ENCODE peak calls at places on chromosomes 13 and 19, in eight cellular contexts. One of them, this sample, is unnamed. For H3K9me3, the result is how much of the 10 kb centered on the place peaks cover.

GRCh38 chr13:50645092-50645491 is 198.4 kb downstream of the DLEU7 start:
- DNase-seq in stomach: no peak
- DNase-seq in suprapubic skin: no peak
- DNase-seq in SK-N-MC: no peak
- DNase-seq in upper lobe of left lung: no peak
- DNase-seq in transverse colon: no peak
- DNase-seq in sigmoid colon: no peak
- DNase-seq in breast epithelium: no peak
- DNase-seq in this sample: no peak

GRCh38 chr13:109941951-109942350 is 155.6 kb upstream of the IRS2 start:
- DNase-seq in transverse colon: no peak
- DNase-seq in stomach: no peak
- DNase-seq in SK-N-MC: no peak
- DNase-seq in sigmoid colon: no peak
- DNase-seq in upper lobe of left lung: no peak
- DNase-seq in breast epithelium: no peak
- DNase-seq in suprapubic skin: no peak
- DNase-seq in this sample: no peak

GRCh38 chr13:110509478-110509926 is 52.0 kb downstream of the RAB20 start:
- DNase-seq in sigmoid colon: no peak
- DNase-seq in stomach: no peak
- DNase-seq in upper lobe of left lung: no peak
- DNase-seq in suprapubic skin: no peak
- DNase-seq in breast epithelium: no peak
- DNase-seq in transverse colon: no peak
- DNase-seq in SK-N-MC: no peak
- DNase-seq in this sample: no peak

GRCh38 chr13:23753523-23753922 is 135.7 kb downstream of the MIPEP start:
- DNase-seq in stomach: no peak
- DNase-seq in upper lobe of left lung: no peak
- DNase-seq in sigmoid colon: no peak
- DNase-seq in transverse colon: no peak
- DNase-seq in SK-N-MC: no peak
- DNase-seq in suprapubic skin: no peak
- DNase-seq in breast epithelium: no peak
- DNase-seq in this sample: no peak

GRCh38 chr19:47210689-47211316 is 20.2 kb downstream of the BBC3 start:
- DNase-seq in upper lobe of left lung: no peak
- DNase-seq in breast epithelium: peak
- DNase-seq in SK-N-MC: peak
- DNase-seq in stomach: peak
- DNase-seq in transverse colon: peak
- DNase-seq in suprapubic skin: peak
- DNase-seq in sigmoid colon: peak
- DNase-seq in this sample: peak

GRCh38 chr13:39419068-39419467 is 183.9 kb downstream of the LHFPL6 start:
- DNase-seq in suprapubic skin: no peak
- DNase-seq in sigmoid colon: no peak
- DNase-seq in upper lobe of left lung: no peak
- DNase-seq in SK-N-MC: no peak
- DNase-seq in breast epithelium: no peak
- DNase-seq in transverse colon: no peak
- DNase-seq in stomach: no peak
- DNase-seq in this sample: no peak

GRCh38 chr19:7636691-7637373 is at the start of gene STXBP2:
- DNase-seq in SK-N-MC: no peak
- DNase-seq in sigmoid colon: no peak
- DNase-seq in upper lobe of left lung: peak
- DNase-seq in suprapubic skin: no peak
- DNase-seq in stomach: peak
- DNase-seq in breast epithelium: peak
- DNase-seq in transverse colon: peak
- DNase-seq in this sample: no peak

GRCh38 chr13:84031120-84031519 is 148.8 kb upstream of the SLITRK1 start:
- DNase-seq in suprapubic skin: no peak
- DNase-seq in transverse colon: no peak
- DNase-seq in breast epithelium: no peak
- DNase-seq in SK-N-MC: no peak
- DNase-seq in sigmoid colon: no peak
- DNase-seq in stomach: no peak
- DNase-seq in upper lobe of left lung: no peak
- DNase-seq in this sample: no peak

GRCh38 chr13:19822673-19823072 is 39.9 kb upstream of the PSPC1 start:
- DNase-seq in sigmoid colon: no peak
- DNase-seq in suprapubic skin: no peak
- DNase-seq in transverse colon: no peak
- DNase-seq in SK-N-MC: no peak
- DNase-seq in breast epithelium: no peak
- DNase-seq in upper lobe of left lung: no peak
- DNase-seq in stomach: no peak
- DNase-seq in this sample: no peak

GRCh38 chr13:33258437-33259193 is 26.9 kb downstream of the STARD13 start:
- DNase-seq in SK-N-MC: no peak
- DNase-seq in stomach: no peak
- DNase-seq in suprapubic skin: no peak
- DNase-seq in breast epithelium: no peak
- DNase-seq in transverse colon: no peak
- DNase-seq in sigmoid colon: no peak
- DNase-seq in upper lobe of left lung: no peak
- DNase-seq in this sample: no peak

GRCh38 chr13:32142956-32143375 is 111.4 kb downstream of the FRY start:
- DNase-seq in breast epithelium: no peak
- DNase-seq in transverse colon: no peak
- DNase-seq in SK-N-MC: no peak
- DNase-seq in upper lobe of left lung: no peak
- DNase-seq in stomach: no peak
- DNase-seq in sigmoid colon: no peak
- DNase-seq in suprapubic skin: no peak
- DNase-seq in this sample: no peak

GRCh38 chr13:78497702-78498319 is 105.5 kb downstream of the POU4F1 start:
- DNase-seq in sigmoid colon: no peak
- DNase-seq in SK-N-MC: no peak
- DNase-seq in transverse colon: no peak
- DNase-seq in suprapubic skin: no peak
- DNase-seq in upper lobe of left lung: no peak
- DNase-seq in stomach: no peak
- DNase-seq in breast epithelium: no peak
- DNase-seq in this sample: no peak

GRCh38 chr13:59483441-59484116 is 680.1 kb downstream of the DIAPH3 start:
- DNase-seq in breast epithelium: no peak
- DNase-seq in upper lobe of left lung: no peak
- DNase-seq in suprapubic skin: no peak
- DNase-seq in SK-N-MC: no peak
- DNase-seq in sigmoid colon: no peak
- DNase-seq in stomach: no peak
- DNase-seq in transverse colon: no peak
- DNase-seq in this sample: no peak

GRCh38 chr19:42306646-42307045 is 4.2 kb upstream of the PAFAH1B3 start:
- DNase-seq in transverse colon: no peak
- DNase-seq in stomach: no peak
- DNase-seq in sigmoid colon: no peak
- DNase-seq in upper lobe of left lung: peak
- DNase-seq in breast epithelium: no peak
- DNase-seq in SK-N-MC: no peak
- DNase-seq in suprapubic skin: no peak
- DNase-seq in this sample: no peak

GRCh38 chr13:60335531-60335930 is 61.5 kb upstream of the TDRD3 start:
- DNase-seq in SK-N-MC: peak
- DNase-seq in stomach: no peak
- DNase-seq in breast epithelium: no peak
- DNase-seq in suprapubic skin: no peak
- DNase-seq in sigmoid colon: no peak
- DNase-seq in upper lobe of left lung: no peak
- DNase-seq in transverse colon: no peak
- DNase-seq in this sample: no peak

GRCh38 chr19:13781547-13781946 is 7.3 kb downstream of the C19orf53 start:
- DNase-seq in suprapubic skin: peak
- DNase-seq in transverse colon: peak
- DNase-seq in stomach: peak
- DNase-seq in SK-N-MC: no peak
- DNase-seq in breast epithelium: no peak
- DNase-seq in upper lobe of left lung: no peak
- DNase-seq in sigmoid colon: peak
- DNase-seq in this sample: no peak

GRCh38 chr19:6044056-6044805 is 66.1 kb downstream of the RFX2 start:
- DNase-seq in transverse colon: no peak
- DNase-seq in breast epithelium: peak
- DNase-seq in stomach: no peak
- DNase-seq in upper lobe of left lung: no peak
- DNase-seq in SK-N-MC: no peak
- DNase-seq in suprapubic skin: peak
- DNase-seq in sigmoid colon: no peak
- DNase-seq in this sample: peak

GRCh38 chr13:100389617-100390016 is 199.0 kb downstream of the GGACT start:
- DNase-seq in transverse colon: no peak
- DNase-seq in suprapubic skin: no peak
- DNase-seq in stomach: no peak
- DNase-seq in sigmoid colon: no peak
- DNase-seq in upper lobe of left lung: no peak
- DNase-seq in SK-N-MC: no peak
- DNase-seq in breast epithelium: no peak
- DNase-seq in this sample: no peak

GRCh38 chr19:541699-542098 is 2.2 kb upstream of the GZMM start:
- DNase-seq in SK-N-MC: no peak
- DNase-seq in upper lobe of left lung: no peak
- DNase-seq in suprapubic skin: no peak
- DNase-seq in transverse colon: no peak
- DNase-seq in sigmoid colon: no peak
- DNase-seq in breast epithelium: no peak
- DNase-seq in stomach: no peak
- DNase-seq in this sample: no peak

GRCh38 chr19:547117-547516 is 3.3 kb downstream of the GZMM start:
- DNase-seq in suprapubic skin: no peak
- DNase-seq in breast epithelium: no peak
- DNase-seq in upper lobe of left lung: no peak
- DNase-seq in SK-N-MC: no peak
- DNase-seq in sigmoid colon: no peak
- DNase-seq in transverse colon: no peak
- DNase-seq in stomach: no peak
- DNase-seq in this sample: no peak

GRCh38 chr19:542173-542866 is 1.5 kb upstream of the GZMM start:
- DNase-seq in SK-N-MC: no peak
- DNase-seq in stomach: no peak
- DNase-seq in suprapubic skin: no peak
- DNase-seq in sigmoid colon: no peak
- DNase-seq in transverse colon: peak
- DNase-seq in breast epithelium: no peak
- DNase-seq in upper lobe of left lung: peak
- DNase-seq in this sample: no peak

GRCh38 chr19:540867-541637 is 2.8 kb upstream of the GZMM start:
- DNase-seq in breast epithelium: no peak
- DNase-seq in sigmoid colon: no peak
- DNase-seq in suprapubic skin: no peak
- DNase-seq in transverse colon: no peak
- DNase-seq in upper lobe of left lung: peak
- DNase-seq in SK-N-MC: no peak
- DNase-seq in stomach: no peak
- DNase-seq in this sample: no peak

DNA sequence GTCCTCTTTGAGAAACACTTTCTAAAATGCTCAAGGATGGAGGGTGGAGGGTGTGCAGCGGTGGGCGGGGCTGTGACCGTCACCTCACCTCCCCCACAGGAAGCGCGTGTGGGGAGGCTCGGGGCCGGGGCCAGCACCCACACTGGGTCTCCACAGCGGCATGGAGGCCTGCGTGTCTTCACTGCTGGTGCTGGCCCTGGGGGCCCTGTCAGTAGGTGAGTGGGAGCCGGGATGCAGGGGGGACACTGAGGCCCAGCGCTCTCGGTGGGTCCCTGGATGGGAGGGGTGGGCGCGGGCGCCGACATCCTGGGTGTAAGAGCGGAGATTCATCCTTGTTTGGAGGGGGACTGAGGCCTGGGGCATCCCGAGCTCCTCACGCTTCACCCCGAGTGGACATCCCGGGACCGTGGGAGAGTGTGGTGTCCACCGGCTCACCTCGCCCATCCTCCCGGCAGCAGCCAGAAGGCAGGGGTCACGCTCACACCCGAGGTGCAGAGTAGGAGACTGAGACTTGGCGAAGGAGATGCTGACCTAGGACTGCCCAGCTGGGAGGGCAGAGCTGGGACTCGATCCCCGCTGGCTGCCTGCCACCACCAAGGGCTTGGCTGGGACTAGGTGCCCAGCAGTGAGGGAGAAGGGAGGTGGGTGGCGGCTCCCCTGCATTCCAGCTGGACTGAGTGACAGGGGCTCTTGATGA is at the start of gene GZMM:
- DNase-seq in stomach: no peak
- DNase-seq in SK-N-MC: no peak
- DNase-seq in upper lobe of left lung: peak
- DNase-seq in breast epithelium: no peak
- DNase-seq in sigmoid colon: no peak
- DNase-seq in transverse colon: peak
- DNase-seq in suprapubic skin: no peak
- DNase-seq in this sample: no peak
- TF ChIP-seq POLR2AphosphoS5 in stomach: no peak
- TF ChIP-seq POLR2AphosphoS5 in SK-N-MC: peak
- TF ChIP-seq POLR2AphosphoS5 in upper lobe of left lung: no peak
- TF ChIP-seq POLR2AphosphoS5 in breast epithelium: no peak
- TF ChIP-seq POLR2AphosphoS5 in sigmoid colon: no peak
- TF ChIP-seq POLR2AphosphoS5 in transverse colon: no peak
- TF ChIP-seq POLR2AphosphoS5 in suprapubic skin: no peak
- TF ChIP-seq POLR2AphosphoS5 in this sample: no peak

GRCh38 chr19:17406039-17406886 is 833 bp upstream of the BST2 start:
- DNase-seq in SK-N-MC: no peak
- DNase-seq in suprapubic skin: no peak
- DNase-seq in upper lobe of left lung: no peak
- DNase-seq in breast epithelium: no peak
- DNase-seq in sigmoid colon: no peak
- DNase-seq in stomach: no peak
- DNase-seq in transverse colon: peak
- DNase-seq in this sample: no peak
- H3K9me3 ChIP-seq in SK-N-MC: under half
- H3K9me3 ChIP-seq in suprapubic skin: under half
- H3K9me3 ChIP-seq in upper lobe of left lung: under half
- H3K9me3 ChIP-seq in breast epithelium: under half
- H3K9me3 ChIP-seq in sigmoid colon: under half
- H3K9me3 ChIP-seq in stomach: under half
- H3K9me3 ChIP-seq in transverse colon: under half
- H3K9me3 ChIP-seq in this sample: under half

GRCh38 chr19:51140441-51140840 is 1.7 kb upstream of the SIGLEC7 start:
- DNase-seq in upper lobe of left lung: no peak
- DNase-seq in breast epithelium: no peak
- DNase-seq in sigmoid colon: no peak
- DNase-seq in SK-N-MC: no peak
- DNase-seq in suprapubic skin: no peak
- DNase-seq in transverse colon: no peak
- DNase-seq in stomach: no peak
- DNase-seq in this sample: no peak
- TF ChIP-seq POLR2AphosphoS5 in upper lobe of left lung: no peak
- TF ChIP-seq POLR2AphosphoS5 in breast epithelium: no peak
- TF ChIP-seq POLR2AphosphoS5 in sigmoid colon: no peak
- TF ChIP-seq POLR2AphosphoS5 in SK-N-MC: no peak
- TF ChIP-seq POLR2AphosphoS5 in suprapubic skin: no peak
- TF ChIP-seq POLR2AphosphoS5 in transverse colon: no peak
- TF ChIP-seq POLR2AphosphoS5 in stomach: no peak
- TF ChIP-seq POLR2AphosphoS5 in this sample: no peak

DNA sequence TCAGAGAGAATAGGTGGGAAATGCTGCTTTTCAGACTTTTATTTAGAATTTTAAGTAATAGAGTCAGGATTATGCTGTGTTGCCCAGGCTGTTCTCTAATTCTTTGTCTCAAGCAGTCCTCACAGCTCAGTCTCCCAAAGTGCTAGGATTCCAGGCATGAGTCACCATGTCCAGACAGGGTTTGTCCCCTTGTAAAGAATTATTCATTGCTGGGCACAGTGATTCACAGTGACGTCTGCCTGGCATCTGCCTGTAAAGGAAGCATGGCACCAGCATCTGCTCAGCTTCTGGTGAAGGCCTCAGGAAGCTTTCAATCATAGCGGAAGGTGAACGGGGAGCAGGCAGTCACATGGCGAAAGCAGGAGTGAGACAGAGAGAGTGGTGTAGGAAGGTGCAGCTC is 17.7 kb downstream of the ZNF763 start:
- DNase-seq in suprapubic skin: no peak
- DNase-seq in sigmoid colon: no peak
- DNase-seq in breast epithelium: no peak
- DNase-seq in transverse colon: no peak
- DNase-seq in stomach: no peak
- DNase-seq in upper lobe of left lung: no peak
- DNase-seq in SK-N-MC: no peak
- DNase-seq in this sample: no peak
- H3K9me3 ChIP-seq in suprapubic skin: under half
- H3K9me3 ChIP-seq in sigmoid colon: under half
- H3K9me3 ChIP-seq in breast epithelium: under half
- H3K9me3 ChIP-seq in transverse colon: under half
- H3K9me3 ChIP-seq in stomach: under half
- H3K9me3 ChIP-seq in upper lobe of left lung: under half
- H3K9me3 ChIP-seq in SK-N-MC: under half
- H3K9me3 ChIP-seq in this sample: under half